ENCODE peak calls at places on chromosomes 2 and 18, in four cellular contexts. O is glutamatergic neuron, X is spleen, W is mesothelial cell of epicardium. I is an unnamed sample.

GRCh38 chr18:33372442-33372841 is 68.1 kb downstream of the CCDC178 start:
- DNase-seq in O (no peak), X (no peak), W (no peak), I (no peak)

GRCh38 chr18:74632088-74632679 is 34.5 kb downstream of the ZNF407 start:
- DNase-seq in O (no peak), X (no peak), W (no peak), I (no peak)

GRCh38 chr18:75544496-75544895 is 117.0 kb upstream of the SMIM21 start:
- DNase-seq in O (no peak), X (no peak), W (no peak), I (peak; percentile 18)

GRCh38 chr2:223465793-223466192 is 136.4 kb downstream of the SCG2 start:
- DNase-seq in O (no peak), X (no peak), W (no peak), I (peak; percentile 99)

GRCh38 chr2:239184968-239185903 is 215.6 kb downstream of the HDAC4 start:
- DNase-seq in O (peak; percentile 6), X (no peak), W (no peak), I (no peak)

GRCh38 chr2:24189551-24189950 is 14.7 kb downstream of the FAM228A start:
- DNase-seq in O (no peak), X (no peak), W (no peak), I (no peak)

GRCh38 chr2:19955544-19956422 is 34.1 kb downstream of the WDR35 start:
- DNase-seq in O (peak; percentile 65), X (peak; percentile 67), W (peak; percentile 27), I (peak; percentile 72)

GRCh38 chr18:49398331-49398730 is 62.1 kb downstream of the DYM start:
- DNase-seq in O (no peak), X (no peak), W (no peak), I (no peak)

GRCh38 chr2:133841905-133842304 is 273.6 kb upstream of the NCKAP5 start:
- DNase-seq in O (no peak), X (no peak), W (no peak), I (peak; percentile 76)

GRCh38 chr2:158967731-158968395 is 577 bp upstream of the TANC1 start:
- DNase-seq in O (peak; percentile 67), X (no peak), W (peak; percentile 35), I (peak; percentile 35)

GRCh38 chr18:34978953-34979608 is 62.1 kb upstream of the MAPRE2 start:
- DNase-seq in O (peak; percentile 19), X (peak; percentile 73), W (no peak), I (peak; percentile 93)

GRCh38 chr2:216696321-216696720 is 972 bp upstream of the IGFBP5 start:
- DNase-seq in O (no peak), X (no peak), W (no peak), I (no peak)

GRCh38 chr2:79620679-79621078 is 107.8 kb downstream of the CTNNA2 start:
- DNase-seq in O (no peak), X (no peak), W (no peak), I (no peak)

GRCh38 chr2:119660343-119660658 is 18.7 kb upstream of the TMEM177 start:
- DNase-seq in O (no peak), X (no peak), W (no peak), I (no peak)
- TF ChIP-seq CTCF in O (peak; percentile 15), X (no peak), W (peak; percentile 10), I (no peak)

DNA sequence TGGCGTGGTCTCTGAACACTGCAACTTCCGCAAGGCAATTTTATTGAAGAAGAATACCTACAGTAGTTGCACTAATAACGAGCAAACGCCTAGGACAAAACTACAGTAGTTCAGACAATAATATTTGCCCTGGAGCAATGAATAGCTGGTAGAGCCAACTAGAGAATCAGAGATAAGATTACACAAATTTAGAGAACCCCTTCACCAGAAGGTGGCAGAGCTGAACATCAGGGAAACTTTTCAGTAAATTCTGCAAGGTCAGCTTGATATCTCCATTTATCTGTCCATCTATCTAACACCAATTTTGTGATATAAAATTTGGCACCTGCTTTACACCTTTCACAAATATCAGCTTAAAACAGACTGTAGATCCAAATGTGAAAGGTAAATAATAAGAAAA is 43.8 kb downstream of the CDH19 start:
- DNase-seq in O (no peak), X (no peak), W (no peak), I (peak; percentile 61)
- TF ChIP-seq CTCF in O (peak; percentile 58), X (peak; percentile 12), W (no peak), I (peak; percentile 54)

GRCh38 chr2:2719015-2719414 is 387.9 kb upstream of the MYT1L start:
- DNase-seq in O (no peak), X (no peak), W (no peak), I (no peak)

GRCh38 chr2:2721296-2721835 is 390.3 kb upstream of the MYT1L start:
- DNase-seq in O (no peak), X (no peak), W (no peak), I (no peak)

GRCh38 chr2:2717406-2717805 is 386.3 kb upstream of the MYT1L start:
- DNase-seq in O (no peak), X (no peak), W (no peak), I (no peak)

GRCh38 chr2:2719781-2720180 is 388.7 kb upstream of the MYT1L start:
- DNase-seq in O (no peak), X (no peak), W (no peak), I (no peak)

GRCh38 chr2:2720351-2720750 is 389.3 kb upstream of the MYT1L start:
- DNase-seq in O (no peak), X (no peak), W (no peak), I (no peak)
- TF ChIP-seq CTCF in O (no peak), X (no peak), W (no peak), I (no peak)

DNA sequence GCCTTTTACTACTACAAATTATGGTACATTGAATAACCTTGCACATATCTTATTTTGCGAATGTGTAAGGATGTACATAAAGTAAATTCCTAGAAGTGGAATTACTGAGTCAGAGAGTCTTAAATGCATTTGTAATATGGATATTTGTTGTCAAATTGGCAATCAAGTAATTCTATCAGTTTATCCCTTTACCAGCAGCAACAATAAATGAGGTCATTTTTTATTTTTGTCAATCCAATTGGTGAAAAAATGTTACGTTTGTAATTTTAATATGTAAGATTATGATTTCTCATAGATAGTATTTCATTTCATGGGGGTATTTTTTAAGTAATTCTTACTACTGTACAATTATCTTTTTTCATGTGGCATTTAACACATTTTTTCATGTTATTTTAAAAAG is 14.8 kb downstream of the PPIG start:
- DNase-seq in O (no peak), X (no peak), W (no peak), I (no peak)
- TF ChIP-seq CTCF in O (no peak), X (no peak), W (no peak), I (no peak)

GRCh38 chr2:37189452-37190153 is 1.1 kb upstream of the SULT6B1 start:
- DNase-seq in O (no peak), X (no peak), W (no peak), I (peak; percentile 95)
- TF ChIP-seq CTCF in O (no peak), X (no peak), W (no peak), I (no peak)

DNA sequence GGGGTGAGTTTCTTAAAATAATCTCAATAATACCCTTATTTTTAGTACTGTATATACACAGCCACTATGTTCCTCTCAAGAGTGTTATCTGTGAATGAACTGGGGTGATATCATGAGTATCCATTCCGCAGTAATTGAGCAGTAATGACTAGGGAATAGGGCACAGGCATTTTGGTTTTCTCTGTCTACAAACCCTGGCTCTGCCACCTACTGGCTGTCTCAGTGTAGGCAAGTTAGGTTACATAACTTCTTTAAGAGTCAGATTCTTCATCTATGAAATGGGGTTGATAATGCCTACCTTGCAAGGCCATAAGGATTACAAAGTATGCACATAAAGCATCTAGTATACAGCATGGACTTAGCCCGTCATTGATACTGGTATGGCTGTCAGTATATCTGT is 555.8 kb downstream of the NRXN1 start:
- DNase-seq in O (no peak), X (no peak), W (no peak), I (peak; percentile 14)
- TF ChIP-seq CTCF in O (peak; percentile 44), X (no peak), W (no peak), I (no peak)

GRCh38 chr18:65435529-65435928 is 315.3 kb upstream of the CDH7 start:
- DNase-seq in O (no peak), X (no peak), W (no peak), I (no peak)

GRCh38 chr18:65436430-65436829 is 314.4 kb upstream of the CDH7 start:
- DNase-seq in O (no peak), X (no peak), W (no peak), I (no peak)

DNA sequence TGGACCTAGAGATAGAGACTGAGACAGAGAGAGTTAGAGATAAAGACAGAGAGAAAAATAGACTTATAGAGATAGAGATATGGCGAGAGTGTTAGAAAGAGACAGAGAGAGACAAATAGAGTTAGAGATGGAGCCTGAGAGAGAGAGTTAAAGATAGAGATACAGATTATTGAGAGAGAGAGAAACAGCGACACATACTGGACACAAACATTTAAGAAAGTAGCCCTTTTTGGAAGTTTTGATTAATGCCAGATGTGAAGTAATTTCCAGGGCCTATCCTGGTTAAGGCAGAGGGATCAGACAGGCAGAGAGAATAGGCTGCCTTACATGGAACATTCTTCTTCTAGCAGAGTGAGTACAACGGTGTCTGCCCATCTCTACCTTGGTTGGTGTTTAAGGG is 311.6 kb upstream of the CDH7 start:
- DNase-seq in O (no peak), X (no peak), W (no peak), I (peak; percentile 19)
- TF ChIP-seq CTCF in O (peak; percentile 17), X (no peak), W (no peak), I (peak; percentile 16)

DNA sequence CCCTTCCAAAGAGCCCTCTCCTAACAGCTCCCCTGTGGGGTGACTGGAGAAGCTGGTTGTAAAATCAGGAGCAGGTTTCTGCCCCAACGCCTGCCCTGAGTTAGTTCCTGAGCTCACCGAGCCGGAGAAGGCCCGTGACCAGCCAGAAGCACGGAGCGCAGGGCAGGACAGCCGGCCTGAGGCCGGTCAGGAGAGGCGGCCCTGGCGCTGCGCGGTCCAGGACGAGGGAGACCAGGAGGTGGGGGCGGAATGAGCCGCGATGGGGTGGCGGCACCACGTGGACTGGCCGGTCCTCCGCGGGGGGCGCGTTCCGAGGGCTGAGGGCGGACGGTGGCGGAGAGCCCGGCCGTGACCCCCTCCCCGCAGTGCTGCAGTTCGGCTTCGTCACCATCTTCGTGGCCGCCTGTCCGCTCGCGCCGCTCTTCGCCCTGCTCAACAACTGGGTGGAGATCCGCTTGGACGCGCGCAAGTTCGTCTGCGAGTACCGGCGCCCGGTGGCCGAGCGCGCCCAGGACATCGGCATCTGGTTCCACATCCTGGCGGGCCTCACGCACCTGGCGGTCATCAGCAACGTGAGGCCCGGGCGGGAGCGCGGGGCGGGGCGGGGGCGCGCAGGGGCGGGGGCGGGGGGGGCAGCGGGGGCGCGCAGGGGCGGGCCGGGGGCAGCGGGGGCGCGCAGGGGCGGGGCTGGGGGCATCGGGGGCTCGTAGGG is 29.0 kb downstream of the ANO7 start:
- DNase-seq in O (peak; percentile 79), X (peak; percentile 91), W (peak; percentile 58), I (no peak)
- TF ChIP-seq CTCF in O (no peak), X (peak; percentile 7), W (no peak), I (no peak)

GRCh38 chr2:181235683-181236459 is 221.3 kb upstream of the ITGA4 start:
- DNase-seq in O (no peak), X (no peak), W (no peak), I (no peak)

GRCh38 chr2:181234429-181235410 is 222.5 kb upstream of the ITGA4 start:
- DNase-seq in O (no peak), X (no peak), W (no peak), I (no peak)

GRCh38 chr2:181228661-181229060 is 228.5 kb upstream of the ITGA4 start:
- DNase-seq in O (no peak), X (no peak), W (no peak), I (no peak)

GRCh38 chr2:181231151-181231550 is 226.0 kb upstream of the ITGA4 start:
- DNase-seq in O (peak; percentile 17), X (no peak), W (no peak), I (peak; percentile 6)

GRCh38 chr2:181231886-181232644 is 225.1 kb upstream of the ITGA4 start:
- DNase-seq in O (no peak), X (no peak), W (no peak), I (no peak)
- TF ChIP-seq CTCF in O (no peak), X (no peak), W (no peak), I (no peak)

GRCh38 chr2:196337618-196337953 is 166.2 kb upstream of the STK17B start:
- DNase-seq in O (no peak), X (no peak), W (no peak), I (no peak)
- TF ChIP-seq CTCF in O (peak; percentile 65), X (no peak), W (peak; percentile 63), I (no peak)